ENCODE peak calls at places on chromosomes 12 and 14, in nine cellular contexts. X, R, B, S, V, H, A, L and M are unnamed samples.

GRCh38 chr12:50088577-50089335 is 3.6 kb downstream of the SMARCD1 start:
- DNase-seq in H (peak), R (peak), X (peak), B (peak), V (peak), S (peak), A (peak), L (peak), M (peak)

GRCh38 chr14:102225386-102225785 is 79.6 kb downstream of the MOK start:
- DNase-seq in R (no peak), L (no peak), B (no peak), A (no peak), V (no peak), X (no peak), S (no peak), H (no peak), M (no peak)

GRCh38 chr12:92365836-92366235 is 220.2 kb upstream of the BTG1 start:
- DNase-seq in R (no peak), S (no peak), B (no peak), H (no peak), X (no peak), V (no peak), A (no peak), L (no peak), M (no peak)

GRCh38 chr14:66137076-66137475 is 349.1 kb upstream of the CCDC196 start:
- DNase-seq in S (no peak), H (no peak), L (no peak), X (no peak), V (no peak), A (no peak), B (no peak), R (no peak), M (no peak)

GRCh38 chr14:83520837-83521236 is 1987.2 kb upstream of the SEL1L start:
- DNase-seq in V (no peak), L (no peak), S (no peak), A (no peak), H (peak), B (no peak), X (no peak), R (peak), M (peak)

GRCh38 chr12:124525455-124525854 is 42.0 kb downstream of the NCOR2 start:
- DNase-seq in L (no peak), H (no peak), B (no peak), S (no peak), V (no peak), A (no peak), X (no peak), R (no peak), M (no peak)

GRCh38 chr12:103844296-103844695 is 3.3 kb upstream of the NT5DC3 start:
- DNase-seq in S (no peak), L (no peak), A (no peak), R (no peak), H (no peak), X (no peak), V (no peak), B (no peak), M (no peak)

GRCh38 chr12:13784504-13784903 is 196.9 kb downstream of the GRIN2B start:
- DNase-seq in B (no peak), A (no peak), L (no peak), V (no peak), S (no peak), H (no peak), R (no peak), X (no peak), M (no peak)

GRCh38 chr14:53715390-53715730 is 241.3 kb downstream of the BMP4 start:
- DNase-seq in L (no peak), R (peak), S (peak), V (peak), A (peak), B (no peak), X (peak), H (peak), M (peak)

GRCh38 chr14:56989359-56989758 is 179.1 kb upstream of the OTX2 start:
- DNase-seq in L (no peak), V (no peak), X (no peak), S (no peak), R (no peak), B (no peak), A (no peak), H (no peak), M (no peak)

GRCh38 chr14:105857223-105857815 is 330.9 kb downstream of the TMEM121 start:
- DNase-seq in S (no peak), X (no peak), B (peak), V (no peak), A (no peak), L (no peak), H (no peak), R (no peak), M (no peak)

GRCh38 chr14:92323031-92323915 is at the start of gene SLC24A4:
- DNase-seq in L (no peak), R (no peak), X (no peak), S (no peak), V (no peak), A (no peak), B (no peak), H (no peak), M (no peak)

GRCh38 chr12:47750916-47751470 is 7.7 kb downstream of the RAPGEF3 start:
- DNase-seq in V (no peak), R (no peak), A (no peak), X (no peak), H (no peak), B (no peak), S (no peak), L (no peak), M (no peak)

GRCh38 chr12:8692573-8692972 is 5.2 kb upstream of the RIMKLB start:
- DNase-seq in X (no peak), S (peak), V (no peak), R (peak), H (peak), B (peak), A (no peak), L (no peak), M (peak)

GRCh38 chr12:96578526-96579125 is 89.2 kb downstream of the CFAP54 start:
- DNase-seq in L (no peak), S (no peak), H (peak), A (peak), V (peak), R (peak), B (peak), X (peak), M (peak)

GRCh38 chr12:77841467-77842054 is 10.9 kb downstream of the NAV3 start:
- DNase-seq in H (no peak), X (peak), A (no peak), R (no peak), B (no peak), S (no peak), V (no peak), L (no peak), M (no peak)

GRCh38 chr12:91991397-91992187 is 154.1 kb downstream of the BTG1 start:
- DNase-seq in A (no peak), S (no peak), X (peak), L (no peak), R (no peak), B (peak), H (peak), V (no peak), M (peak)

GRCh38 chr14:24399981-24400718 is 1.3 kb downstream of the NYNRIN start:
- DNase-seq in L (no peak), X (no peak), S (no peak), A (no peak), V (no peak), B (no peak), R (no peak), H (peak), M (no peak)
- H2AFZ ChIP-seq in L (no peak), X (no peak), S (no peak), A (no peak), V (peak), B (no peak), R (peak), H (no peak), M (peak)

DNA sequence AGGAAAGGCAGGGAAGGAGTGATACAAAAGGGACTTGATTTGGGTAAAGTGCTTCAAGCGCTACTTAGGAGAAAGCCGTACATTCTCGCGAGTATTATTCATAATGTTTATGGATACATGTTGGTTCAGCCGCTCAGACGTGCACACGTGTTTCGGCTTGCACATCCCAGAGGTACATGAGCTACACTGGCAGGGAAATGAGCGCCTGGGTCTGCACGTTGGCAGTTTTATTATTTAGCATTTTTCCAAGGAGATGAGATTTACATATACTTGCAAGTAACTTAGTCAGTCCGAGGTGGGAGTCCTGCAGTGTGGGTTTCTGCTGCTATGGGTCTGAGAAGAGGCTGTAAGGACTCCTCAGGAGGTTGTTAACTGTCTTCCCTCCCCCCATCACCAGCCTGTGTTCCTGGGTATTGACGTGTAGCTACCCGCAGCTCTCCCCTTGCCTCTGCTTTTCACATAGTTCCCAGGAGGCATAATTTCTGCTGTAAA is 1.5 kb downstream of the PRKCH start:
- DNase-seq in B (no peak), H (peak), R (peak), V (no peak), L (peak), A (peak), S (no peak), X (peak), M (no peak)
- H2AFZ ChIP-seq in B (no peak), H (no peak), R (peak), V (no peak), L (peak), A (peak), S (peak), X (peak), M (no peak)

GRCh38 chr12:48924617-48925217 is 575 bp downstream of the FKBP11 start:
- DNase-seq in V (no peak), L (peak), X (peak), R (peak), S (peak), A (no peak), B (peak), H (peak), M (peak)
- H2AFZ ChIP-seq in V (no peak), L (peak), X (peak), R (peak), S (no peak), A (no peak), B (peak), H (peak), M (peak)

DNA sequence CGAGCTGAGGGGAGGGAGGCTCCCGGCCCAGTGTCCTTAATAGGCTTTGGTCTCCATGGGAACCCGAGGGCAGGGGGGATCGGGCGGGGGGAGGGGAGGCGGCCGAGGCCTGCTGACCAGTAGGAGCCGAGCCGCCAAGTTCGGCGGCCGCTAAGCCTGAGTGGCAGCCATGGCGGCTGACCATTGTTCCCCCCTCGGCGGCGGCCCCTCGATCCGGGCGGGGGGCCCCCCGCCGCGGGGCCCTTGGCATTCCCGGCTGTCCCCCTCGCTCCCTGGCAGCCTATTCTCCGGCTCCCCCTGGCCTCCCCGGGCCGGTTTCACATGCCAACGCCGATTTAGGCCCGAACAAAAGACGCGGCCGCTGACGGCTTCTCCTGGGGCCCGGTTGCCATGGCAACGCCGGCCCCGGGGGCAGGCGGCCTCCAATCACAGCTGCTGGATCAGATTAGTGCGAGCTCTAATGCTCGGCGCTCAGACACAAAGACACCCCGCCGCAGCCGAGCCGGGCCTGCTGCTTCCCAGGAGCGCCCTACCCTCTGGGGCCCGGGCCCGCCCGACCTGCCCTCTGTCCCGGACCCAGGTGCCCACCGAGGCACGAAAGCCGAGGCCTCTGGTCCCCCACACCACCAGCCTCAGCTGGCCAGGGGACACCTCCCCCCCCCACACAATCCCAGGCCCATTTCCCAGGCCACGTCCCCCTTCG is 7.3 kb downstream of the MSI1 start:
- DNase-seq in B (no peak), V (no peak), L (no peak), R (peak), X (no peak), S (no peak), A (no peak), H (peak), M (peak)
- H2AFZ ChIP-seq in B (no peak), V (no peak), L (no peak), R (peak), X (no peak), S (no peak), A (no peak), H (peak), M (peak)

GRCh38 chr12:5072326-5072725 is 28.6 kb downstream of the KCNA5 start:
- DNase-seq in R (no peak), S (no peak), V (no peak), X (no peak), H (no peak), B (no peak), A (no peak), L (no peak), M (no peak)

GRCh38 chr12:5070090-5070489 is 26.4 kb downstream of the KCNA5 start:
- DNase-seq in A (no peak), X (no peak), V (no peak), H (no peak), S (no peak), B (no peak), R (no peak), L (no peak), M (no peak)

GRCh38 chr12:5073838-5074237 is 30.2 kb downstream of the KCNA5 start:
- DNase-seq in B (peak), H (peak), A (peak), S (no peak), V (no peak), X (no peak), R (peak), L (no peak), M (no peak)

GRCh38 chr12:5071496-5071895 is 27.8 kb downstream of the KCNA5 start:
- DNase-seq in R (no peak), H (no peak), B (no peak), X (no peak), A (no peak), L (no peak), V (no peak), S (no peak), M (no peak)

GRCh38 chr12:5073054-5073453 is 29.4 kb downstream of the KCNA5 start:
- DNase-seq in A (no peak), R (no peak), S (no peak), X (no peak), H (no peak), L (no peak), B (no peak), V (no peak), M (no peak)
- H2AFZ ChIP-seq in A (no peak), R (no peak), S (no peak), X (no peak), H (no peak), L (no peak), B (no peak), V (no peak), M (no peak)

GRCh38 chr12:108597559-108598471 is at the start of gene TMEM119:
- DNase-seq in R (peak), H (peak), A (no peak), L (no peak), S (no peak), V (no peak), X (no peak), B (peak), M (no peak)
- H2AFZ ChIP-seq in R (peak), H (no peak), A (no peak), L (no peak), S (no peak), V (no peak), X (no peak), B (no peak), M (no peak)

GRCh38 chr12:75390156-75390898 is 562 bp upstream of the GLIPR1L2 start:
- DNase-seq in V (no peak), H (no peak), X (no peak), R (no peak), L (peak), S (no peak), B (no peak), A (no peak), M (no peak)

GRCh38 chr12:75389706-75390105 is 1.2 kb upstream of the GLIPR1L2 start:
- DNase-seq in R (no peak), H (peak), A (no peak), X (no peak), L (no peak), B (no peak), V (no peak), S (no peak), M (peak)

GRCh38 chr12:75390899-75391538 is at the start of gene GLIPR1L2:
- DNase-seq in V (peak), R (peak), A (peak), L (peak), B (peak), H (peak), X (peak), S (peak), M (peak)

GRCh38 chr12:75389061-75389460 is 1.8 kb upstream of the GLIPR1L2 start:
- DNase-seq in B (no peak), X (peak), R (peak), S (peak), A (peak), L (no peak), V (no peak), H (no peak), M (peak)
- H2AFZ ChIP-seq in B (no peak), X (no peak), R (no peak), S (no peak), A (no peak), L (no peak), V (no peak), H (no peak), M (no peak)

DNA sequence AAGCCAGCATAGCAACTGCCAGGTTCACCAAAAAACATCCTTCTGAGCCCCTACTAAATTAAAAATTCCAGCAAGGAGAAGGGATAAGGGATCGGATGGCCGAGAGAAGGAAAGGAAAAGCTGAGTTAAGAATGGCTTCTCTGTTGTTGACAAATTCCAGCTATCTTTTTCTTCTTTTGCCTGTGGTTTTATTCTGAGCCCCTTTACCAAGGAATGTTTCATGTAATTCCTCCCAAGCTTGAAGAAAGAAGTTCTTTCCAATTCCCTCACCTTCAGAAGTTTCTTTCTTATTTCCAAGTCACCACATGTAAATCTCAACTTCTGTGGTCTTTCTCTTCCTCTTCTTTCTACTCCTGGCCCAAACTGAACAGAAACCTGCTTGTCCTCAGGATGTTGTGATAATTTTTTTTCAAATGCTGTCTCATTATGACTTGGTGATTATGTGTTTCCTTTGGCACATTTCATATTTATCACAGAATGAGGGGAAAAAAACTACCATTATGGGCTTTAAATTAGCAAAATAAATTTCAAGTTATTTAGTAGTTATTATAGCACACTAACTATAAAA is 40.0 kb downstream of the FGD6 start:
- DNase-seq in L (no peak), A (no peak), R (no peak), X (no peak), V (no peak), H (no peak), B (no peak), S (no peak), M (peak)
- H2AFZ ChIP-seq in L (no peak), A (no peak), R (no peak), X (no peak), V (no peak), H (no peak), B (no peak), S (no peak), M (no peak)